ENCODE peak calls at places on chromosomes 4 and X, in six cellular contexts. One of them, this sample, is unnamed. For H3K79me1, the result is how much of the 10 kb centered on the place peaks cover.

GRCh38 chr4:181939199-181939945 is 303.8 kb upstream of the TENM3 start:
- DNase-seq in neuronal stem cell: no peak
- DNase-seq in IMR-90: peak
- DNase-seq in H1: no peak
- DNase-seq in mesendoderm: peak
- DNase-seq in H9: no peak
- DNase-seq in this sample: no peak

GRCh38 chr4:25863906-25864418 is 1.2 kb upstream of the SEL1L3 start:
- DNase-seq in neuronal stem cell: no peak
- DNase-seq in IMR-90: no peak
- DNase-seq in H1: peak
- DNase-seq in mesendoderm: peak
- DNase-seq in H9: peak
- DNase-seq in this sample: no peak

GRCh38 chrX:19964017-19964710 is 26.7 kb downstream of the BCLAF3 start:
- DNase-seq in neuronal stem cell: no peak
- DNase-seq in IMR-90: no peak
- DNase-seq in H1: no peak
- DNase-seq in mesendoderm: no peak
- DNase-seq in H9: no peak
- DNase-seq in this sample: no peak

GRCh38 chrX:140762061-140762460 is 52.5 kb downstream of the LINC00632 start:
- DNase-seq in neuronal stem cell: peak
- DNase-seq in IMR-90: peak
- DNase-seq in H1: peak
- DNase-seq in mesendoderm: peak
- DNase-seq in H9: peak
- DNase-seq in this sample: peak

GRCh38 chr4:159227984-159228383 is 125.1 kb downstream of the RAPGEF2 start:
- DNase-seq in neuronal stem cell: peak
- DNase-seq in IMR-90: peak
- DNase-seq in H1: no peak
- DNase-seq in mesendoderm: peak
- DNase-seq in H9: peak
- DNase-seq in this sample: peak

GRCh38 chrX:108126661-108127060 is 35.1 kb downstream of the ATG4A start:
- DNase-seq in neuronal stem cell: no peak
- DNase-seq in IMR-90: peak
- DNase-seq in H1: no peak
- DNase-seq in mesendoderm: no peak
- DNase-seq in H9: no peak
- DNase-seq in this sample: no peak

GRCh38 chr4:39976945-39977488 is 694 bp downstream of the PDS5A start:
- DNase-seq in neuronal stem cell: peak
- DNase-seq in IMR-90: no peak
- DNase-seq in H1: no peak
- DNase-seq in mesendoderm: peak
- DNase-seq in H9: peak
- DNase-seq in this sample: no peak

GRCh38 chr4:11973270-11973669 is 544.6 kb upstream of the HS3ST1 start:
- DNase-seq in neuronal stem cell: no peak
- DNase-seq in IMR-90: no peak
- DNase-seq in H1: no peak
- DNase-seq in mesendoderm: no peak
- DNase-seq in H9: no peak
- DNase-seq in this sample: no peak

GRCh38 chr4:102687373-102687981 is 73.3 kb downstream of the MANBA start:
- DNase-seq in neuronal stem cell: no peak
- DNase-seq in IMR-90: peak
- DNase-seq in H1: no peak
- DNase-seq in mesendoderm: no peak
- DNase-seq in H9: no peak
- DNase-seq in this sample: no peak

GRCh38 chrX:114717921-114718320 is 134.0 kb downstream of the HTR2C start:
- DNase-seq in neuronal stem cell: peak
- DNase-seq in IMR-90: no peak
- DNase-seq in H1: peak
- DNase-seq in mesendoderm: peak
- DNase-seq in H9: peak
- DNase-seq in this sample: no peak

GRCh38 chr4:149845643-149846208 is 30.1 kb upstream of the IQCM start:
- DNase-seq in neuronal stem cell: no peak
- DNase-seq in IMR-90: no peak
- DNase-seq in H1: no peak
- DNase-seq in mesendoderm: no peak
- DNase-seq in H9: no peak
- DNase-seq in this sample: no peak

GRCh38 chr4:153494562-153494961 is 28.4 kb downstream of the TMEM131L start:
- DNase-seq in neuronal stem cell: no peak
- DNase-seq in IMR-90: no peak
- DNase-seq in H1: peak
- DNase-seq in mesendoderm: peak
- DNase-seq in H9: no peak
- DNase-seq in this sample: no peak

GRCh38 chr4:30258949-30259348 is 461.2 kb upstream of the PCDH7 start:
- DNase-seq in neuronal stem cell: no peak
- DNase-seq in IMR-90: no peak
- DNase-seq in H1: no peak
- DNase-seq in mesendoderm: no peak
- DNase-seq in H9: no peak
- DNase-seq in this sample: no peak

GRCh38 chr4:67658302-67658701 is 42.7 kb downstream of the UBA6 start:
- DNase-seq in neuronal stem cell: no peak
- DNase-seq in IMR-90: no peak
- DNase-seq in H1: no peak
- DNase-seq in mesendoderm: no peak
- DNase-seq in H9: no peak
- DNase-seq in this sample: no peak

GRCh38 chrX:154603438-154604430 is 15.3 kb downstream of the CTAG1B start:
- DNase-seq in neuronal stem cell: no peak
- DNase-seq in IMR-90: peak
- DNase-seq in H1: no peak
- DNase-seq in mesendoderm: peak
- DNase-seq in H9: no peak
- DNase-seq in this sample: no peak

GRCh38 chr4:120053916-120054315 is 12.7 kb downstream of the MAD2L1 start:
- DNase-seq in neuronal stem cell: no peak
- DNase-seq in IMR-90: no peak
- DNase-seq in H1: no peak
- DNase-seq in mesendoderm: no peak
- DNase-seq in H9: no peak
- DNase-seq in this sample: no peak

GRCh38 chr4:40916880-40917279 is 167.1 kb downstream of the NSUN7 start:
- DNase-seq in neuronal stem cell: no peak
- DNase-seq in IMR-90: no peak
- DNase-seq in H1: peak
- DNase-seq in mesendoderm: peak
- DNase-seq in H9: peak
- DNase-seq in this sample: peak

GRCh38 chr4:81470456-81471327 is 1.0 kb downstream of the RASGEF1B start:
- DNase-seq in neuronal stem cell: no peak
- DNase-seq in IMR-90: no peak
- DNase-seq in H1: peak
- DNase-seq in mesendoderm: peak
- DNase-seq in H9: peak
- DNase-seq in this sample: peak

GRCh38 chr4:38099908-38100407 is 139.8 kb downstream of the PTTG2 start:
- DNase-seq in neuronal stem cell: no peak
- DNase-seq in IMR-90: peak
- DNase-seq in H1: no peak
- DNase-seq in mesendoderm: no peak
- DNase-seq in H9: no peak
- DNase-seq in this sample: peak
- H3K9ac ChIP-seq in neuronal stem cell: no peak
- H3K9ac ChIP-seq in IMR-90: no peak
- H3K9ac ChIP-seq in H1: no peak
- H3K9ac ChIP-seq in mesendoderm: no peak
- H3K9ac ChIP-seq in H9: no peak
- H3K9ac ChIP-seq in this sample: no peak

GRCh38 chr4:8262637-8263322 is 6.8 kb upstream of the HTRA3 start:
- DNase-seq in neuronal stem cell: no peak
- DNase-seq in IMR-90: no peak
- DNase-seq in H1: no peak
- DNase-seq in mesendoderm: no peak
- DNase-seq in H9: no peak
- DNase-seq in this sample: peak

GRCh38 chr4:8259743-8260430 is 9.7 kb upstream of the HTRA3 start:
- DNase-seq in neuronal stem cell: no peak
- DNase-seq in IMR-90: no peak
- DNase-seq in H1: no peak
- DNase-seq in mesendoderm: no peak
- DNase-seq in H9: no peak
- DNase-seq in this sample: no peak

GRCh38 chr4:8260656-8261111 is 8.9 kb upstream of the HTRA3 start:
- DNase-seq in neuronal stem cell: no peak
- DNase-seq in IMR-90: peak
- DNase-seq in H1: no peak
- DNase-seq in mesendoderm: peak
- DNase-seq in H9: no peak
- DNase-seq in this sample: peak

GRCh38 chr4:8263397-8263796 is 6.2 kb upstream of the HTRA3 start:
- DNase-seq in neuronal stem cell: no peak
- DNase-seq in IMR-90: no peak
- DNase-seq in H1: no peak
- DNase-seq in mesendoderm: no peak
- DNase-seq in H9: no peak
- DNase-seq in this sample: no peak

DNA sequence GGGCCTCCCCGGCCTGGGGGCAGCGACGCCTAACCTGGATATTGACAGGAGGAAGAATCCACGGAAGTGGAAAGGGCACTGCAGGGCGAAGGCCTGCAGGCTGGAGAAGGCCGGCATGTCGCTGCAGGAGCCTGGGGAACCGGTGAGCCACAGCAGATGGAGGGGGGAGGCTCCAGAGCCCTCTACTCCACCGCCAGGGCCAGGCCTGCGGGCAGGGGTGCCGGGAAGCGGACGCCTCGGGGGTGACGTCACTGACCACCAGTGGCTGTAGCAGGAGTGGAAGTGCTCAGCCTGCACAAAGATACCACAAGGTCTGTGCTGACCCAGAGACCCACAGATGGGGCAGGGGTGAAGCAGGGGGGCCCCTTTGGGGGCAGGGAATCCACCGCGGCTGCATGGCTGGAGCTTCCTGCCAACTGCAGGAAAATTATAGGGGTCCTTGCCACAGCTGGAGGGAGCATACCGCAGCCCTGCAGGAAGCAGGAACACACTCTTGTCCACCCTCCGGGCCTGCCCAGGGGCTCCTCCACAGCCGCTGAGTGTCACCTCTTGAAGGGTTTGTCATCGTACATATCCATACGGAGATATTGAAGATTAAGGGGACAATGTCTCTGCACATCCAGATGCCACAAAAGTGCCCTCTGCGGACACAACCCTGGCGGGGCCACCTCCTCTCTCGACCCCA is 7.6 kb upstream of the HTRA3 start:
- DNase-seq in neuronal stem cell: no peak
- DNase-seq in IMR-90: peak
- DNase-seq in H1: no peak
- DNase-seq in mesendoderm: no peak
- DNase-seq in H9: no peak
- DNase-seq in this sample: peak
- H2BK5ac ChIP-seq in neuronal stem cell: no peak
- H2BK5ac ChIP-seq in IMR-90: no peak
- H2BK5ac ChIP-seq in H1: no peak
- H2BK5ac ChIP-seq in mesendoderm: no peak
- H2BK5ac ChIP-seq in H9: no peak
- H2BK5ac ChIP-seq in this sample: peak

GRCh38 chr4:1213336-1213995 is 35.5 kb downstream of the CTBP1 start:
- DNase-seq in neuronal stem cell: no peak
- DNase-seq in IMR-90: no peak
- DNase-seq in H1: no peak
- DNase-seq in mesendoderm: no peak
- DNase-seq in H9: no peak
- DNase-seq in this sample: no peak
- H3K79me1 ChIP-seq in neuronal stem cell: under half
- H3K79me1 ChIP-seq in IMR-90: half or more
- H3K79me1 ChIP-seq in H1: under half
- H3K79me1 ChIP-seq in mesendoderm: under half
- H3K79me1 ChIP-seq in H9: under half
- H3K79me1 ChIP-seq in this sample: under half

GRCh38 chr4:61837395-61837794 is 637.3 kb downstream of the ADGRL3 start:
- DNase-seq in neuronal stem cell: no peak
- DNase-seq in IMR-90: no peak
- DNase-seq in H1: no peak
- DNase-seq in mesendoderm: no peak
- DNase-seq in H9: no peak
- DNase-seq in this sample: no peak

GRCh38 chr4:61828960-61829359 is 628.8 kb downstream of the ADGRL3 start:
- DNase-seq in neuronal stem cell: no peak
- DNase-seq in IMR-90: no peak
- DNase-seq in H1: no peak
- DNase-seq in mesendoderm: no peak
- DNase-seq in H9: no peak
- DNase-seq in this sample: no peak

GRCh38 chr4:61827907-61828328 is 627.8 kb downstream of the ADGRL3 start:
- DNase-seq in neuronal stem cell: no peak
- DNase-seq in IMR-90: no peak
- DNase-seq in H1: no peak
- DNase-seq in mesendoderm: no peak
- DNase-seq in H9: no peak
- DNase-seq in this sample: no peak

GRCh38 chr4:61831987-61832386 is 631.9 kb downstream of the ADGRL3 start:
- DNase-seq in neuronal stem cell: no peak
- DNase-seq in IMR-90: no peak
- DNase-seq in H1: no peak
- DNase-seq in mesendoderm: no peak
- DNase-seq in H9: no peak
- DNase-seq in this sample: no peak
- H3K9ac ChIP-seq in neuronal stem cell: no peak
- H3K9ac ChIP-seq in IMR-90: no peak
- H3K9ac ChIP-seq in H1: no peak
- H3K9ac ChIP-seq in mesendoderm: no peak
- H3K9ac ChIP-seq in H9: no peak
- H3K9ac ChIP-seq in this sample: no peak

GRCh38 chr4:72629540-72629939 is 60.5 kb upstream of the ADAMTS3 start:
- DNase-seq in neuronal stem cell: no peak
- DNase-seq in IMR-90: no peak
- DNase-seq in H1: no peak
- DNase-seq in mesendoderm: no peak
- DNase-seq in H9: no peak
- DNase-seq in this sample: peak

DNA sequence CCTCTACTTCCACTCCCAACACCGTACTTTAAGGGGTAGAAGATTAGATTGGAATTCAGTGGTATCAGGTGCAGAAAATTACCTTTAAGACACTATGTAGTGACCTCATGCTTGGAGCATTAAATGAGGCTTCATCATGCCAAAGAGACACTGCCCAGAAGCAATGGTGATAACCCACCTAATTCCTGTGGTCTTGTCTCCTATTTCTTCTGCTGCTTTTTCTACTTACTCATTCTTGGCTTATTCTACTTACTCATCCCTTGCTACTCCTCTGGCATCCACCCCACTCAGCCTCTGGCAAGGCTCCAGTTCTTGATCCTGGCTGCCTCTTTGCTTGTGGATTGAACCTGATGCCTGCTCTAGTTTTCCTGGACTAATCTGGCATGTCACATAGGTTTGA is 62.3 kb upstream of the ADAMTS3 start:
- DNase-seq in neuronal stem cell: no peak
- DNase-seq in IMR-90: peak
- DNase-seq in H1: no peak
- DNase-seq in mesendoderm: no peak
- DNase-seq in H9: no peak
- DNase-seq in this sample: peak
- H2BK5ac ChIP-seq in neuronal stem cell: no peak
- H2BK5ac ChIP-seq in IMR-90: no peak
- H2BK5ac ChIP-seq in H1: no peak
- H2BK5ac ChIP-seq in mesendoderm: no peak
- H2BK5ac ChIP-seq in H9: no peak
- H2BK5ac ChIP-seq in this sample: no peak

GRCh38 chr4:2361366-2362285 is 56.8 kb downstream of the ZFYVE28 start:
- DNase-seq in neuronal stem cell: no peak
- DNase-seq in IMR-90: no peak
- DNase-seq in H1: no peak
- DNase-seq in mesendoderm: no peak
- DNase-seq in H9: no peak
- DNase-seq in this sample: no peak
- H3K79me1 ChIP-seq in neuronal stem cell: under half
- H3K79me1 ChIP-seq in IMR-90: under half
- H3K79me1 ChIP-seq in H1: under half
- H3K79me1 ChIP-seq in mesendoderm: under half
- H3K79me1 ChIP-seq in H9: under half
- H3K79me1 ChIP-seq in this sample: under half

This sample was measured in trophoblast cell.